ENCODE peak calls at places on chromosomes 13 and 19, in ten cellular contexts. One of them, this sample, is unnamed.
A peak's percentile ranks its signal among the peaks of the same experiment; 100 is the strongest.

GRCh38 chr13:36815069-36815468 is 4.0 kb upstream of the RFXAP start:
- DNase-seq in NT2/D1: no peak
- DNase-seq in T-helper 1 cell: peak; percentile 14
- DNase-seq in hippocampal formation: no peak
- DNase-seq in CD8-positive, alpha-beta memory T cell: no peak
- DNase-seq in stimulated activated CD4-positive, alpha-beta T cell treated with anti-CD3 and anti-CD28 coated beads, Interleukin-2, amount 100 ng/mL, for 48 hours: no peak
- DNase-seq in COR-L47: no peak
- DNase-seq in GM04503: no peak
- DNase-seq in uterus: no peak
- DNase-seq in Ammon's horn: no peak
- DNase-seq in this sample: peak; percentile 31

GRCh38 chr13:108095036-108095435 is 120.3 kb downstream of the LIG4 start:
- DNase-seq in stimulated activated CD4-positive, alpha-beta T cell treated with anti-CD3 and anti-CD28 coated beads, Interleukin-2, amount 100 ng/mL, for 48 hours: no peak
- DNase-seq in Ammon's horn: no peak
- DNase-seq in uterus: no peak
- DNase-seq in CD8-positive, alpha-beta memory T cell: no peak
- DNase-seq in GM04503: no peak
- DNase-seq in T-helper 1 cell: no peak
- DNase-seq in COR-L47: no peak
- DNase-seq in NT2/D1: no peak
- DNase-seq in hippocampal formation: no peak
- DNase-seq in this sample: no peak

GRCh38 chr19:7618366-7618765 is 11.0 kb downstream of the XAB2 start:
- DNase-seq in hippocampal formation: no peak
- DNase-seq in GM04503: no peak
- DNase-seq in CD8-positive, alpha-beta memory T cell: no peak
- DNase-seq in T-helper 1 cell: no peak
- DNase-seq in NT2/D1: no peak
- DNase-seq in uterus: no peak
- DNase-seq in stimulated activated CD4-positive, alpha-beta T cell treated with anti-CD3 and anti-CD28 coated beads, Interleukin-2, amount 100 ng/mL, for 48 hours: no peak
- DNase-seq in Ammon's horn: no peak
- DNase-seq in COR-L47: no peak
- DNase-seq in this sample: peak; percentile 63

GRCh38 chr19:16258440-16258903 is 60.8 kb downstream of the AP1M1 start:
- DNase-seq in T-helper 1 cell: no peak
- DNase-seq in hippocampal formation: peak; percentile 50
- DNase-seq in COR-L47: no peak
- DNase-seq in CD8-positive, alpha-beta memory T cell: no peak
- DNase-seq in NT2/D1: no peak
- DNase-seq in Ammon's horn: peak; percentile 64
- DNase-seq in stimulated activated CD4-positive, alpha-beta T cell treated with anti-CD3 and anti-CD28 coated beads, Interleukin-2, amount 100 ng/mL, for 48 hours: no peak
- DNase-seq in uterus: peak; percentile 46
- DNase-seq in GM04503: no peak
- DNase-seq in this sample: no peak

GRCh38 chr19:31500921-31501320 is 151.7 kb upstream of the TSHZ3 start:
- DNase-seq in GM04503: no peak
- DNase-seq in stimulated activated CD4-positive, alpha-beta T cell treated with anti-CD3 and anti-CD28 coated beads, Interleukin-2, amount 100 ng/mL, for 48 hours: no peak
- DNase-seq in NT2/D1: no peak
- DNase-seq in T-helper 1 cell: no peak
- DNase-seq in COR-L47: no peak
- DNase-seq in uterus: no peak
- DNase-seq in hippocampal formation: no peak
- DNase-seq in Ammon's horn: no peak
- DNase-seq in CD8-positive, alpha-beta memory T cell: no peak
- DNase-seq in this sample: no peak

GRCh38 chr13:59846845-59847620 is 316.7 kb downstream of the DIAPH3 start:
- DNase-seq in Ammon's horn: no peak
- DNase-seq in CD8-positive, alpha-beta memory T cell: no peak
- DNase-seq in T-helper 1 cell: no peak
- DNase-seq in hippocampal formation: no peak
- DNase-seq in COR-L47: no peak
- DNase-seq in GM04503: no peak
- DNase-seq in NT2/D1: no peak
- DNase-seq in stimulated activated CD4-positive, alpha-beta T cell treated with anti-CD3 and anti-CD28 coated beads, Interleukin-2, amount 100 ng/mL, for 48 hours: no peak
- DNase-seq in uterus: no peak
- DNase-seq in this sample: no peak

GRCh38 chr13:24630851-24631341 is 49.3 kb upstream of the ATP12A start:
- DNase-seq in CD8-positive, alpha-beta memory T cell: no peak
- DNase-seq in uterus: no peak
- DNase-seq in NT2/D1: peak; percentile 55
- DNase-seq in Ammon's horn: no peak
- DNase-seq in T-helper 1 cell: no peak
- DNase-seq in stimulated activated CD4-positive, alpha-beta T cell treated with anti-CD3 and anti-CD28 coated beads, Interleukin-2, amount 100 ng/mL, for 48 hours: no peak
- DNase-seq in GM04503: no peak
- DNase-seq in hippocampal formation: no peak
- DNase-seq in COR-L47: no peak
- DNase-seq in this sample: peak; percentile 46

GRCh38 chr13:78382946-78383542 is 220.3 kb downstream of the POU4F1 start:
- DNase-seq in hippocampal formation: no peak
- DNase-seq in Ammon's horn: no peak
- DNase-seq in stimulated activated CD4-positive, alpha-beta T cell treated with anti-CD3 and anti-CD28 coated beads, Interleukin-2, amount 100 ng/mL, for 48 hours: no peak
- DNase-seq in COR-L47: no peak
- DNase-seq in NT2/D1: no peak
- DNase-seq in T-helper 1 cell: no peak
- DNase-seq in CD8-positive, alpha-beta memory T cell: no peak
- DNase-seq in GM04503: no peak
- DNase-seq in uterus: no peak
- DNase-seq in this sample: no peak

GRCh38 chr19:7349961-7350711 is 1.4 kb downstream of the ARHGEF18 start:
- DNase-seq in NT2/D1: no peak
- DNase-seq in Ammon's horn: no peak
- DNase-seq in T-helper 1 cell: peak; percentile 71
- DNase-seq in hippocampal formation: no peak
- DNase-seq in CD8-positive, alpha-beta memory T cell: peak; percentile 42
- DNase-seq in GM04503: no peak
- DNase-seq in uterus: no peak
- DNase-seq in stimulated activated CD4-positive, alpha-beta T cell treated with anti-CD3 and anti-CD28 coated beads, Interleukin-2, amount 100 ng/mL, for 48 hours: no peak
- DNase-seq in COR-L47: no peak
- DNase-seq in this sample: no peak

GRCh38 chr13:25371608-25372274 is at the start of gene ATP8A2:
- DNase-seq in uterus: no peak
- DNase-seq in T-helper 1 cell: no peak
- DNase-seq in Ammon's horn: no peak
- DNase-seq in NT2/D1: no peak
- DNase-seq in GM04503: no peak
- DNase-seq in stimulated activated CD4-positive, alpha-beta T cell treated with anti-CD3 and anti-CD28 coated beads, Interleukin-2, amount 100 ng/mL, for 48 hours: no peak
- DNase-seq in COR-L47: peak; percentile 35
- DNase-seq in hippocampal formation: no peak
- DNase-seq in CD8-positive, alpha-beta memory T cell: no peak
- DNase-seq in this sample: no peak

GRCh38 chr13:55815458-55816033 is 1325.2 kb upstream of the PRR20A start:
- DNase-seq in GM04503: no peak
- DNase-seq in Ammon's horn: no peak
- DNase-seq in stimulated activated CD4-positive, alpha-beta T cell treated with anti-CD3 and anti-CD28 coated beads, Interleukin-2, amount 100 ng/mL, for 48 hours: no peak
- DNase-seq in COR-L47: no peak
- DNase-seq in NT2/D1: no peak
- DNase-seq in CD8-positive, alpha-beta memory T cell: no peak
- DNase-seq in T-helper 1 cell: no peak
- DNase-seq in uterus: no peak
- DNase-seq in hippocampal formation: no peak
- DNase-seq in this sample: no peak

GRCh38 chr13:110014719-110015118 is 228.3 kb upstream of the IRS2 start:
- DNase-seq in GM04503: no peak
- DNase-seq in stimulated activated CD4-positive, alpha-beta T cell treated with anti-CD3 and anti-CD28 coated beads, Interleukin-2, amount 100 ng/mL, for 48 hours: no peak
- DNase-seq in CD8-positive, alpha-beta memory T cell: no peak
- DNase-seq in Ammon's horn: no peak
- DNase-seq in NT2/D1: no peak
- DNase-seq in COR-L47: peak; percentile 94
- DNase-seq in T-helper 1 cell: no peak
- DNase-seq in hippocampal formation: no peak
- DNase-seq in uterus: no peak
- DNase-seq in this sample: no peak

GRCh38 chr19:39381910-39382611 is 8.8 kb downstream of the PAF1 start:
- DNase-seq in Ammon's horn: no peak
- DNase-seq in CD8-positive, alpha-beta memory T cell: no peak
- DNase-seq in GM04503: no peak
- DNase-seq in NT2/D1: no peak
- DNase-seq in uterus: no peak
- DNase-seq in stimulated activated CD4-positive, alpha-beta T cell treated with anti-CD3 and anti-CD28 coated beads, Interleukin-2, amount 100 ng/mL, for 48 hours: no peak
- DNase-seq in hippocampal formation: no peak
- DNase-seq in T-helper 1 cell: no peak
- DNase-seq in COR-L47: no peak
- DNase-seq in this sample: no peak

GRCh38 chr13:94192576-94192975 is 286.9 kb downstream of the DCT start:
- DNase-seq in T-helper 1 cell: peak; percentile 12
- DNase-seq in CD8-positive, alpha-beta memory T cell: no peak
- DNase-seq in NT2/D1: peak; percentile 33
- DNase-seq in uterus: no peak
- DNase-seq in stimulated activated CD4-positive, alpha-beta T cell treated with anti-CD3 and anti-CD28 coated beads, Interleukin-2, amount 100 ng/mL, for 48 hours: peak; percentile 9
- DNase-seq in hippocampal formation: no peak
- DNase-seq in GM04503: no peak
- DNase-seq in Ammon's horn: peak; percentile 22
- DNase-seq in COR-L47: peak; percentile 6
- DNase-seq in this sample: peak; percentile 66

GRCh38 chr13:95420501-95420900 is 119.2 kb upstream of the ABCC4 start:
- DNase-seq in stimulated activated CD4-positive, alpha-beta T cell treated with anti-CD3 and anti-CD28 coated beads, Interleukin-2, amount 100 ng/mL, for 48 hours: no peak
- DNase-seq in CD8-positive, alpha-beta memory T cell: no peak
- DNase-seq in Ammon's horn: no peak
- DNase-seq in T-helper 1 cell: no peak
- DNase-seq in NT2/D1: no peak
- DNase-seq in COR-L47: no peak
- DNase-seq in uterus: no peak
- DNase-seq in GM04503: no peak
- DNase-seq in hippocampal formation: no peak
- DNase-seq in this sample: peak; percentile 51

GRCh38 chr13:48146636-48147035 is 51.7 kb upstream of the MED4 start:
- DNase-seq in NT2/D1: no peak
- DNase-seq in Ammon's horn: no peak
- DNase-seq in stimulated activated CD4-positive, alpha-beta T cell treated with anti-CD3 and anti-CD28 coated beads, Interleukin-2, amount 100 ng/mL, for 48 hours: no peak
- DNase-seq in uterus: no peak
- DNase-seq in COR-L47: no peak
- DNase-seq in CD8-positive, alpha-beta memory T cell: no peak
- DNase-seq in GM04503: no peak
- DNase-seq in hippocampal formation: no peak
- DNase-seq in T-helper 1 cell: no peak
- DNase-seq in this sample: no peak

GRCh38 chr13:43608400-43609137 is 178.2 kb downstream of the ENOX1 start:
- DNase-seq in stimulated activated CD4-positive, alpha-beta T cell treated with anti-CD3 and anti-CD28 coated beads, Interleukin-2, amount 100 ng/mL, for 48 hours: no peak
- DNase-seq in CD8-positive, alpha-beta memory T cell: no peak
- DNase-seq in GM04503: no peak
- DNase-seq in hippocampal formation: no peak
- DNase-seq in Ammon's horn: no peak
- DNase-seq in T-helper 1 cell: no peak
- DNase-seq in uterus: no peak
- DNase-seq in COR-L47: no peak
- DNase-seq in NT2/D1: no peak
- DNase-seq in this sample: no peak

GRCh38 chr13:75299913-75300862 is 181.8 kb downstream of the TBC1D4 start:
- DNase-seq in stimulated activated CD4-positive, alpha-beta T cell treated with anti-CD3 and anti-CD28 coated beads, Interleukin-2, amount 100 ng/mL, for 48 hours: no peak
- DNase-seq in COR-L47: no peak
- DNase-seq in GM04503: peak; percentile 13
- DNase-seq in uterus: no peak
- DNase-seq in T-helper 1 cell: no peak
- DNase-seq in hippocampal formation: no peak
- DNase-seq in NT2/D1: no peak
- DNase-seq in CD8-positive, alpha-beta memory T cell: no peak
- DNase-seq in Ammon's horn: no peak
- DNase-seq in this sample: no peak

GRCh38 chr13:23750383-23751121 is 138.6 kb downstream of the MIPEP start:
- DNase-seq in uterus: no peak
- DNase-seq in GM04503: no peak
- DNase-seq in NT2/D1: no peak
- DNase-seq in Ammon's horn: no peak
- DNase-seq in T-helper 1 cell: peak; percentile 14
- DNase-seq in CD8-positive, alpha-beta memory T cell: no peak
- DNase-seq in COR-L47: no peak
- DNase-seq in hippocampal formation: no peak
- DNase-seq in stimulated activated CD4-positive, alpha-beta T cell treated with anti-CD3 and anti-CD28 coated beads, Interleukin-2, amount 100 ng/mL, for 48 hours: no peak
- DNase-seq in this sample: no peak

GRCh38 chr19:33610588-33610987 is 11.2 kb upstream of the CHST8 start:
- DNase-seq in stimulated activated CD4-positive, alpha-beta T cell treated with anti-CD3 and anti-CD28 coated beads, Interleukin-2, amount 100 ng/mL, for 48 hours: no peak
- DNase-seq in GM04503: no peak
- DNase-seq in Ammon's horn: no peak
- DNase-seq in CD8-positive, alpha-beta memory T cell: no peak
- DNase-seq in T-helper 1 cell: no peak
- DNase-seq in COR-L47: no peak
- DNase-seq in NT2/D1: no peak
- DNase-seq in uterus: no peak
- DNase-seq in hippocampal formation: no peak
- DNase-seq in this sample: no peak

GRCh38 chr19:15177269-15178116 is 23.3 kb downstream of the NOTCH3 start:
- DNase-seq in GM04503: no peak
- DNase-seq in COR-L47: peak; percentile 76
- DNase-seq in T-helper 1 cell: peak; percentile 79
- DNase-seq in uterus: peak; percentile 81
- DNase-seq in hippocampal formation: peak; percentile 63
- DNase-seq in stimulated activated CD4-positive, alpha-beta T cell treated with anti-CD3 and anti-CD28 coated beads, Interleukin-2, amount 100 ng/mL, for 48 hours: peak; percentile 82
- DNase-seq in CD8-positive, alpha-beta memory T cell: peak; percentile 75
- DNase-seq in Ammon's horn: peak; percentile 83
- DNase-seq in NT2/D1: peak; percentile 83
- DNase-seq in this sample: peak; percentile 78

GRCh38 chr13:40796649-40797048 is 7.2 kb downstream of the SLC25A15 start:
- DNase-seq in uterus: no peak
- DNase-seq in T-helper 1 cell: no peak
- DNase-seq in COR-L47: no peak
- DNase-seq in Ammon's horn: no peak
- DNase-seq in hippocampal formation: no peak
- DNase-seq in CD8-positive, alpha-beta memory T cell: no peak
- DNase-seq in stimulated activated CD4-positive, alpha-beta T cell treated with anti-CD3 and anti-CD28 coated beads, Interleukin-2, amount 100 ng/mL, for 48 hours: no peak
- DNase-seq in NT2/D1: no peak
- DNase-seq in GM04503: no peak
- DNase-seq in this sample: no peak

GRCh38 chr13:32535140-32535539 is 3.5 kb downstream of the N4BP2L2 start:
- DNase-seq in GM04503: no peak
- DNase-seq in stimulated activated CD4-positive, alpha-beta T cell treated with anti-CD3 and anti-CD28 coated beads, Interleukin-2, amount 100 ng/mL, for 48 hours: no peak
- DNase-seq in COR-L47: no peak
- DNase-seq in NT2/D1: no peak
- DNase-seq in CD8-positive, alpha-beta memory T cell: no peak
- DNase-seq in hippocampal formation: no peak
- DNase-seq in T-helper 1 cell: peak; percentile 19
- DNase-seq in Ammon's horn: no peak
- DNase-seq in uterus: no peak
- DNase-seq in this sample: no peak

GRCh38 chr19:662962-663681 is at the start of gene RNF126:
- DNase-seq in CD8-positive, alpha-beta memory T cell: peak; percentile 88
- DNase-seq in GM04503: peak; percentile 40
- DNase-seq in Ammon's horn: peak; percentile 94
- DNase-seq in T-helper 1 cell: peak; percentile 92
- DNase-seq in uterus: peak; percentile 94
- DNase-seq in hippocampal formation: peak; percentile 86
- DNase-seq in stimulated activated CD4-positive, alpha-beta T cell treated with anti-CD3 and anti-CD28 coated beads, Interleukin-2, amount 100 ng/mL, for 48 hours: peak; percentile 98
- DNase-seq in COR-L47: peak; percentile 86
- DNase-seq in NT2/D1: peak; percentile 81
- DNase-seq in this sample: peak; percentile 81

GRCh38 chr13:111184685-111185401 is 69.7 kb downstream of the ARHGEF7 start:
- DNase-seq in COR-L47: no peak
- DNase-seq in NT2/D1: no peak
- DNase-seq in GM04503: no peak
- DNase-seq in CD8-positive, alpha-beta memory T cell: peak; percentile 27
- DNase-seq in stimulated activated CD4-positive, alpha-beta T cell treated with anti-CD3 and anti-CD28 coated beads, Interleukin-2, amount 100 ng/mL, for 48 hours: no peak
- DNase-seq in uterus: no peak
- DNase-seq in T-helper 1 cell: peak; percentile 38
- DNase-seq in hippocampal formation: no peak
- DNase-seq in Ammon's horn: no peak
- DNase-seq in this sample: no peak

GRCh38 chr19:17406039-17406886 is 833 bp upstream of the BST2 start:
- DNase-seq in T-helper 1 cell: peak; percentile 67
- DNase-seq in GM04503: no peak
- DNase-seq in Ammon's horn: peak; percentile 47
- DNase-seq in CD8-positive, alpha-beta memory T cell: no peak
- DNase-seq in stimulated activated CD4-positive, alpha-beta T cell treated with anti-CD3 and anti-CD28 coated beads, Interleukin-2, amount 100 ng/mL, for 48 hours: no peak
- DNase-seq in COR-L47: no peak
- DNase-seq in NT2/D1: no peak
- DNase-seq in uterus: no peak
- DNase-seq in hippocampal formation: peak; percentile 19
- DNase-seq in this sample: no peak